ENCODE peak calls at places on chromosomes 16 and 17, in eight cellular contexts. V is ovary; S is HFFc6; B is kidney tubule cell; U is dermis microvascular lymphatic vessel endothelial cell; R is right cardiac atrium; T is RPMI7951; E is stimulated activated CD4-positive, alpha-beta T cell treated with anti-CD3 and anti-CD28 coated beads, Interleukin-4, amount 100 ng/mL, for 24 hours. J is an unnamed sample.
A peak's percentile ranks its signal among the peaks of the same experiment; 100 is the strongest.

GRCh38 chr17:41666708-41667279 is 21.9 kb upstream of the EIF1 start:
- DNase-seq in V (peak; percentile 77), S (peak; percentile 43), R (peak; percentile 95), B (peak; percentile 76), T (peak; percentile 63), E (peak; percentile 91), U (peak; percentile 70), J (peak; percentile 59)

GRCh38 chr17:43015579-43015978 is 6.6 kb downstream of the VAT1 start:
- DNase-seq in T (no peak), R (peak; percentile 91), V (no peak), S (no peak), E (no peak), U (peak; percentile 72), B (no peak), J (no peak)

GRCh38 chr16:85491798-85492616 is 121.1 kb upstream of the GSE1 start:
- DNase-seq in U (no peak), E (no peak), S (peak; percentile 26), T (peak; percentile 42), V (peak; percentile 89), B (peak; percentile 14), R (peak; percentile 90), J (peak; percentile 41)

GRCh38 chr17:21125862-21126261 is 902 bp upstream of the DHRS7B start:
- DNase-seq in E (peak; percentile 55), U (peak; percentile 30), R (no peak), T (no peak), S (no peak), B (no peak), V (no peak), J (no peak)

GRCh38 chr16:69709456-69710084 is 16.8 kb downstream of the NQO1 start:
- DNase-seq in U (peak; percentile 71), E (no peak), B (peak; percentile 70), V (no peak), S (peak; percentile 64), R (no peak), T (peak; percentile 69), J (no peak)

GRCh38 chr16:58011652-58012051 is 10.4 kb downstream of the USB1 start:
- DNase-seq in V (no peak), B (peak; percentile 69), S (peak; percentile 85), T (peak; percentile 79), R (no peak), E (no peak), U (no peak), J (no peak)

GRCh38 chr16:30401768-30402425 is 5.5 kb upstream of the ZNF771 start:
- DNase-seq in R (no peak), B (no peak), U (no peak), T (no peak), E (no peak), S (no peak), V (no peak), J (no peak)

GRCh38 chr17:80456465-80457235 is 19.8 kb downstream of the NPTX1 start:
- DNase-seq in S (no peak), U (no peak), V (peak; percentile 71), T (no peak), R (peak; percentile 64), B (no peak), E (no peak), J (no peak)

GRCh38 chr16:69411064-69411985 is 13.1 kb upstream of the CYB5B start:
- DNase-seq in S (no peak), T (no peak), V (no peak), R (no peak), B (no peak), U (no peak), E (no peak), J (no peak)

GRCh38 chr17:33864758-33865229 is 390.3 kb upstream of the CCL2 start:
- DNase-seq in R (no peak), E (no peak), T (no peak), B (no peak), U (no peak), V (no peak), S (no peak), J (no peak)

GRCh38 chr16:69620564-69620963 is 54.8 kb downstream of the NFAT5 start:
- DNase-seq in E (no peak), R (no peak), B (no peak), U (no peak), V (no peak), T (no peak), S (no peak), J (no peak)